ENCODE peak calls at places on chromosomes 6 and 20, in five cellular contexts. B is ureter, D is sciatic nerve, F is nucleus accumbens, A is T follicular helper cell. T is an unnamed sample.

GRCh38 chr20:2707353-2708072 is 14.9 kb downstream of the EBF4 start:
- DNase-seq in F (no peak), A (no peak), B (peak), D (no peak), T (no peak)

GRCh38 chr20:45647441-45648050 is 16.5 kb upstream of the WFDC9 start:
- DNase-seq in F (no peak), D (no peak), B (no peak), A (no peak), T (no peak)

GRCh38 chr6:33144373-33144772 is 47.9 kb downstream of the COL11A2 start:
- DNase-seq in A (no peak), D (no peak), B (no peak), F (no peak), T (no peak)

GRCh38 chr20:10647471-10647870 is 26.3 kb downstream of the JAG1 start:
- DNase-seq in D (peak), B (no peak), F (no peak), A (no peak), T (no peak)

GRCh38 chr20:438581-439469 is 23.5 kb downstream of the TBC1D20 start:
- DNase-seq in A (peak), F (no peak), B (no peak), D (peak), T (no peak)

GRCh38 chr20:34768105-34768504 is 57.3 kb downstream of the NCOA6 start:
- DNase-seq in A (no peak), F (no peak), D (no peak), B (no peak), T (no peak)

GRCh38 chr6:90393232-90393884 is 96.7 kb upstream of the BACH2 start:
- DNase-seq in B (peak), F (no peak), A (peak), D (peak), T (peak)

GRCh38 chr6:91317247-91317646 is 730.4 kb upstream of the MAP3K7 start:
- DNase-seq in A (no peak), D (no peak), B (no peak), F (no peak), T (no peak)

GRCh38 chr6:88492824-88493223 is 326.7 kb upstream of the CNR1 start:
- DNase-seq in D (no peak), A (no peak), B (no peak), F (no peak), T (no peak)

GRCh38 chr6:130632288-130632687 is 194.9 kb upstream of the SMLR1 start:
- DNase-seq in B (no peak), D (no peak), A (no peak), F (no peak), T (no peak)

GRCh38 chr6:16031278-16031981 is 97.5 kb upstream of the MYLIP start:
- DNase-seq in F (no peak), D (no peak), B (no peak), A (no peak), T (no peak)

GRCh38 chr6:6915813-6916547 is 191.8 kb upstream of the RREB1 start:
- DNase-seq in F (no peak), D (no peak), A (no peak), B (peak), T (peak)

GRCh38 chr6:118940770-118941169 is 5.8 kb upstream of the MCM9 start:
- DNase-seq in A (no peak), F (no peak), D (no peak), B (no peak), T (peak)

GRCh38 chr6:70391513-70391912 is 21.8 kb upstream of the FAM135A start:
- DNase-seq in A (no peak), B (no peak), D (no peak), F (no peak), T (no peak)

GRCh38 chr20:46897471-46897870 is 2.8 kb downstream of the EYA2 start:
- DNase-seq in F (no peak), A (no peak), B (no peak), D (no peak), T (no peak)

GRCh38 chr20:50848341-50848808 is 53.5 kb downstream of the BCAS4 start:
- DNase-seq in D (no peak), F (peak), B (no peak), A (no peak), T (peak)

GRCh38 chr20:3934628-3935027 is 45.4 kb downstream of the PANK2 start:
- DNase-seq in F (no peak), B (no peak), D (no peak), A (no peak), T (no peak)

T was measured in sigmoid colon.